ENCODE peak calls at places on chromosome 22, in ten cellular contexts. O is lung microvascular endothelial cell; A is naive thymus-derived CD8-positive, alpha-beta T cell; D is NCI-H2171 treated with DMSO at 0.1 percent for 48 hours; K is mammary epithelial cell; Q is NCI-H1105; S is bronchial epithelial cell; R is posterior cingulate gyrus; P is activated gamma-delta T cell treated with Interleukin-2 at 50 U/mL for 16 hours; N is heart left ventricle. V is an unnamed sample.

GRCh38 chr22:30940655-30941362 is 27.8 kb downstream of the MORC2 start:
- DNase-seq in O (no peak), A (peak), D (no peak), K (no peak), Q (no peak), S (no peak), R (no peak), P (peak), N (no peak), V (no peak)

GRCh38 chr22:36267896-36268485 is 15.1 kb downstream of the APOL1 start:
- DNase-seq in O (no peak), A (no peak), D (no peak), K (no peak), Q (no peak), S (no peak), R (no peak), P (no peak), N (no peak), V (no peak)

GRCh38 chr22:47240116-47240515 is 477.7 kb downstream of the TBC1D22A start:
- DNase-seq in O (no peak), A (no peak), D (no peak), K (no peak), Q (no peak), S (no peak), R (no peak), P (no peak), N (no peak), V (no peak)

GRCh38 chr22:24500251-24500820 is 5.2 kb downstream of the UPB1 start:
- DNase-seq in O (no peak), A (no peak), D (no peak), K (no peak), Q (no peak), S (peak), R (no peak), P (no peak), N (no peak), V (no peak)

GRCh38 chr22:32106930-32107329 is 52.2 kb downstream of the C22orf42 start:
- DNase-seq in O (peak), A (no peak), D (peak), K (peak), Q (no peak), S (peak), R (no peak), P (no peak), N (no peak), V (no peak)

GRCh38 chr22:49783036-49783746 is 44.5 kb downstream of the BRD1 start:
- DNase-seq in O (no peak), A (no peak), D (no peak), K (no peak), Q (no peak), S (peak), R (peak), P (no peak), N (no peak), V (no peak)

GRCh38 chr22:23053912-23054530 is 16.3 kb upstream of the GNAZ start:
- DNase-seq in O (no peak), A (no peak), D (no peak), K (no peak), Q (no peak), S (no peak), R (no peak), P (no peak), N (no peak), V (no peak)

GRCh38 chr22:47225931-47226633 is 463.6 kb downstream of the TBC1D22A start:
- DNase-seq in O (no peak), A (no peak), D (no peak), K (no peak), Q (no peak), S (no peak), R (no peak), P (no peak), N (no peak), V (no peak)

GRCh38 chr22:32880906-32881596 is 79.5 kb downstream of the TIMP3 start:
- DNase-seq in O (peak), A (peak), D (peak), K (no peak), Q (peak), S (peak), R (peak), P (no peak), N (peak), V (peak)

GRCh38 chr22:19234126-19234896 is 55.8 kb upstream of the SLC25A1 start:
- DNase-seq in O (no peak), A (no peak), D (no peak), K (no peak), Q (no peak), S (no peak), R (no peak), P (no peak), N (no peak), V (no peak)

GRCh38 chr22:44067033-44067432 is 42.9 kb downstream of the PARVB start:
- DNase-seq in O (no peak), A (no peak), D (no peak), K (no peak), Q (no peak), S (no peak), R (no peak), P (no peak), N (no peak), V (no peak)

GRCh38 chr22:19822301-19823117 is 32.2 kb downstream of the GNB1L start:
- DNase-seq in O (no peak), A (no peak), D (no peak), K (no peak), Q (no peak), S (no peak), R (peak), P (no peak), N (no peak), V (no peak)

GRCh38 chr22:47354668-47355387 is 592.4 kb downstream of the TBC1D22A start:
- DNase-seq in O (no peak), A (no peak), D (peak), K (no peak), Q (no peak), S (no peak), R (no peak), P (no peak), N (no peak), V (no peak)

GRCh38 chr22:19917389-19918138 is 24.0 kb upstream of the COMT start:
- DNase-seq in O (no peak), A (no peak), D (no peak), K (no peak), Q (no peak), S (no peak), R (no peak), P (no peak), N (no peak), V (peak)

GRCh38 chr22:26489447-26490036 is 5.9 kb downstream of the SRRD start:
- DNase-seq in O (no peak), A (no peak), D (no peak), K (no peak), Q (no peak), S (no peak), R (no peak), P (no peak), N (no peak), V (no peak)

GRCh38 chr22:36536717-36537116 is 7.8 kb upstream of the EIF3D start:
- DNase-seq in O (no peak), A (no peak), D (peak), K (no peak), Q (peak), S (no peak), R (no peak), P (no peak), N (no peak), V (no peak)

GRCh38 chr22:39446239-39446721 is 10.5 kb upstream of the MGAT3 start:
- DNase-seq in O (no peak), A (no peak), D (no peak), K (no peak), Q (no peak), S (no peak), R (no peak), P (no peak), N (no peak), V (no peak)

GRCh38 chr22:44459041-44459440 is 39.0 kb downstream of the RTL6 start:
- DNase-seq in O (no peak), A (no peak), D (no peak), K (no peak), Q (no peak), S (no peak), R (no peak), P (no peak), N (no peak), V (no peak)

GRCh38 chr22:36101756-36102155 is 58.8 kb downstream of the APOL3 start:
- DNase-seq in O (no peak), A (no peak), D (no peak), K (no peak), Q (no peak), S (no peak), R (no peak), P (no peak), N (no peak), V (no peak)

GRCh38 chr22:37063436-37064420 is 12.2 kb downstream of the KCTD17 start:
- DNase-seq in O (peak), A (peak), D (peak), K (no peak), Q (peak), S (no peak), R (no peak), P (no peak), N (no peak), V (no peak)

GRCh38 chr22:23396362-23397007 is 183.6 kb downstream of the IGLL1 start:
- DNase-seq in O (no peak), A (no peak), D (no peak), K (no peak), Q (no peak), S (no peak), R (no peak), P (no peak), N (no peak), V (no peak)

GRCh38 chr22:42273855-42274451 is 3.5 kb upstream of the TCF20 start:
- DNase-seq in O (no peak), A (no peak), D (peak), K (no peak), Q (no peak), S (no peak), R (no peak), P (no peak), N (no peak), V (no peak)

GRCh38 chr22:44337658-44338004 is 24.9 kb upstream of the SHISAL1 start:
- DNase-seq in O (no peak), A (no peak), D (peak), K (peak), Q (no peak), S (peak), R (peak), P (no peak), N (no peak), V (no peak)

GRCh38 chr22:41231369-41231768 is 9.4 kb downstream of the CHADL start:
- DNase-seq in O (no peak), A (no peak), D (no peak), K (no peak), Q (no peak), S (no peak), R (no peak), P (no peak), N (no peak), V (no peak)

GRCh38 chr22:21802056-21802455 is 65.4 kb downstream of the MAPK1 start:
- DNase-seq in O (no peak), A (no peak), D (no peak), K (peak), Q (no peak), S (peak), R (no peak), P (no peak), N (no peak), V (no peak)

GRCh38 chr22:45006101-45006872 is 3.5 kb downstream of the PHF21B start:
- DNase-seq in O (no peak), A (no peak), D (no peak), K (no peak), Q (no peak), S (no peak), R (no peak), P (no peak), N (no peak), V (no peak)

GRCh38 chr22:25351631-25352293 is 132.3 kb downstream of the CRYBB2 start:
- DNase-seq in O (no peak), A (no peak), D (no peak), K (no peak), Q (no peak), S (no peak), R (no peak), P (no peak), N (no peak), V (peak)

GRCh38 chr22:46774456-46775363 is 12.3 kb downstream of the TBC1D22A start:
- DNase-seq in O (no peak), A (no peak), D (peak), K (no peak), Q (no peak), S (no peak), R (no peak), P (no peak), N (no peak), V (no peak)

GRCh38 chr22:47281126-47282106 is 519.0 kb downstream of the TBC1D22A start:
- DNase-seq in O (no peak), A (no peak), D (no peak), K (no peak), Q (peak), S (no peak), R (no peak), P (no peak), N (no peak), V (no peak)

GRCh38 chr22:45504703-45505341 is 2.1 kb downstream of the FBLN1 start:
- DNase-seq in O (no peak), A (no peak), D (peak), K (peak), Q (no peak), S (peak), R (no peak), P (no peak), N (peak), V (no peak)

GRCh38 chr22:32987081-32987631 is 71.0 kb downstream of the SYN3 start:
- DNase-seq in O (no peak), A (no peak), D (peak), K (peak), Q (no peak), S (peak), R (peak), P (no peak), N (peak), V (no peak)

GRCh38 chr22:42408276-42408675 is 23.9 kb downstream of the NFAM1 start:
- DNase-seq in O (no peak), A (no peak), D (no peak), K (no peak), Q (no peak), S (no peak), R (no peak), P (no peak), N (no peak), V (no peak)

GRCh38 chr22:46287873-46288751 is 8.6 kb upstream of the GTSE1 start:
- DNase-seq in O (peak), A (no peak), D (no peak), K (no peak), Q (no peak), S (no peak), R (no peak), P (peak), N (peak), V (no peak)

GRCh38 chr22:39185601-39186012 is 33.1 kb upstream of the CBX7 start:
- DNase-seq in O (peak), A (no peak), D (no peak), K (peak), Q (no peak), S (no peak), R (peak), P (no peak), N (peak), V (no peak)

GRCh38 chr22:31253949-31254348 is 38.3 kb downstream of the PIK3IP1 start:
- DNase-seq in O (peak), A (no peak), D (peak), K (peak), Q (no peak), S (peak), R (no peak), P (no peak), N (peak), V (peak)

GRCh38 chr22:42595434-42595833 is 19.2 kb downstream of the POLDIP3 start:
- DNase-seq in O (no peak), A (no peak), D (no peak), K (no peak), Q (no peak), S (no peak), R (no peak), P (no peak), N (no peak), V (no peak)

GRCh38 chr22:19213496-19214473 is 35.2 kb upstream of the SLC25A1 start:
- DNase-seq in O (no peak), A (no peak), D (peak), K (no peak), Q (no peak), S (no peak), R (no peak), P (no peak), N (no peak), V (no peak)

GRCh38 chr22:50641696-50642607 is 14.0 kb upstream of the ARSA start:
- DNase-seq in O (peak), A (no peak), D (peak), K (no peak), Q (no peak), S (peak), R (peak), P (no peak), N (no peak), V (no peak)

GRCh38 chr22:34966980-34967379 is 99.0 kb upstream of the ISX start:
- DNase-seq in O (no peak), A (no peak), D (no peak), K (peak), Q (no peak), S (peak), R (no peak), P (no peak), N (no peak), V (no peak)